ENCODE peak calls at places on chromosomes 3 and 15, in seven cellular contexts. One of them, this sample, is unnamed.

GRCh38 chr3:50454671-50455070 is 48.8 kb downstream of the CACNA2D2 start:
- DNase-seq in HS-5: no peak
- DNase-seq in GF-D8: no peak
- DNase-seq in AG04450: no peak
- DNase-seq in stimulated activated naive CD4-positive, alpha-beta T cell: no peak
- DNase-seq in C1 segment of cervical spinal cord: no peak
- DNase-seq in CD4-positive, alpha-beta T cell: no peak
- DNase-seq in this sample: no peak

GRCh38 chr3:105444725-105445124 is 78.0 kb downstream of the ALCAM start:
- DNase-seq in HS-5: no peak
- DNase-seq in C1 segment of cervical spinal cord: no peak
- DNase-seq in stimulated activated naive CD4-positive, alpha-beta T cell: no peak
- DNase-seq in AG04450: no peak
- DNase-seq in CD4-positive, alpha-beta T cell: no peak
- DNase-seq in GF-D8: no peak
- DNase-seq in this sample: no peak

GRCh38 chr3:144052275-144052674 is 80.7 kb downstream of the DIPK2A start:
- DNase-seq in C1 segment of cervical spinal cord: no peak
- DNase-seq in HS-5: no peak
- DNase-seq in CD4-positive, alpha-beta T cell: no peak
- DNase-seq in GF-D8: no peak
- DNase-seq in stimulated activated naive CD4-positive, alpha-beta T cell: no peak
- DNase-seq in AG04450: peak
- DNase-seq in this sample: no peak

GRCh38 chr3:173135059-173135458 is 6.0 kb downstream of the SPATA16 start:
- DNase-seq in HS-5: no peak
- DNase-seq in GF-D8: no peak
- DNase-seq in C1 segment of cervical spinal cord: no peak
- DNase-seq in AG04450: no peak
- DNase-seq in stimulated activated naive CD4-positive, alpha-beta T cell: no peak
- DNase-seq in CD4-positive, alpha-beta T cell: no peak
- DNase-seq in this sample: no peak

GRCh38 chr15:89333011-89333860 is 1.4 kb downstream of the POLG start:
- DNase-seq in stimulated activated naive CD4-positive, alpha-beta T cell: no peak
- DNase-seq in GF-D8: no peak
- DNase-seq in HS-5: no peak
- DNase-seq in CD4-positive, alpha-beta T cell: no peak
- DNase-seq in C1 segment of cervical spinal cord: no peak
- DNase-seq in AG04450: no peak
- DNase-seq in this sample: no peak

GRCh38 chr3:186930143-186930638 is at the start of gene ST6GAL1:
- DNase-seq in AG04450: no peak
- DNase-seq in CD4-positive, alpha-beta T cell: peak
- DNase-seq in HS-5: peak
- DNase-seq in stimulated activated naive CD4-positive, alpha-beta T cell: peak
- DNase-seq in GF-D8: no peak
- DNase-seq in C1 segment of cervical spinal cord: no peak
- DNase-seq in this sample: peak

GRCh38 chr15:90202929-90203328 is 1.8 kb downstream of the SEMA4B start:
- DNase-seq in HS-5: no peak
- DNase-seq in AG04450: no peak
- DNase-seq in C1 segment of cervical spinal cord: no peak
- DNase-seq in CD4-positive, alpha-beta T cell: no peak
- DNase-seq in stimulated activated naive CD4-positive, alpha-beta T cell: no peak
- DNase-seq in GF-D8: no peak
- DNase-seq in this sample: no peak

GRCh38 chr3:30073040-30073439 is 533.4 kb upstream of the TGFBR2 start:
- DNase-seq in C1 segment of cervical spinal cord: no peak
- DNase-seq in CD4-positive, alpha-beta T cell: no peak
- DNase-seq in AG04450: no peak
- DNase-seq in GF-D8: no peak
- DNase-seq in stimulated activated naive CD4-positive, alpha-beta T cell: no peak
- DNase-seq in HS-5: no peak
- DNase-seq in this sample: no peak

GRCh38 chr15:58229297-58229768 is 91.2 kb downstream of the AQP9 start:
- DNase-seq in stimulated activated naive CD4-positive, alpha-beta T cell: no peak
- DNase-seq in AG04450: no peak
- DNase-seq in HS-5: no peak
- DNase-seq in CD4-positive, alpha-beta T cell: no peak
- DNase-seq in GF-D8: no peak
- DNase-seq in C1 segment of cervical spinal cord: no peak
- DNase-seq in this sample: no peak

GRCh38 chr15:71679223-71680078 is 130.9 kb upstream of the NR2E3 start:
- DNase-seq in stimulated activated naive CD4-positive, alpha-beta T cell: no peak
- DNase-seq in GF-D8: no peak
- DNase-seq in C1 segment of cervical spinal cord: no peak
- DNase-seq in AG04450: peak
- DNase-seq in CD4-positive, alpha-beta T cell: no peak
- DNase-seq in HS-5: peak
- DNase-seq in this sample: no peak

GRCh38 chr15:60221356-60221755 is 176.4 kb downstream of the ANXA2 start:
- DNase-seq in CD4-positive, alpha-beta T cell: no peak
- DNase-seq in stimulated activated naive CD4-positive, alpha-beta T cell: no peak
- DNase-seq in GF-D8: no peak
- DNase-seq in AG04450: no peak
- DNase-seq in HS-5: no peak
- DNase-seq in C1 segment of cervical spinal cord: no peak
- DNase-seq in this sample: no peak